ENCODE peak calls at places on chromosomes 1 and 21, in seven cellular contexts. I is fibroblast of lung; V is heart right ventricle; S is left lung; D is lung; B is spleen; O is CD8-positive, alpha-beta memory T cell. E is an unnamed sample.

GRCh38 chr1:16484931-16485330 is 29.2 kb downstream of the RNU1-1 start:
- DNase-seq in I (no peak), V (no peak), S (no peak), D (no peak), B (peak), O (no peak), E (no peak)

GRCh38 chr1:61253059-61253735 is 170.8 kb downstream of the NFIA start:
- DNase-seq in I (peak), V (peak), S (peak), D (peak), B (no peak), O (peak), E (no peak)

GRCh38 chr1:231338270-231339128 is at the start of gene SPRTN:
- DNase-seq in I (no peak), V (no peak), S (no peak), D (no peak), B (no peak), O (no peak), E (no peak)

GRCh38 chr1:67795179-67795916 is 37.9 kb downstream of the GNG12 start:
- DNase-seq in I (no peak), V (no peak), S (no peak), D (no peak), B (no peak), O (no peak), E (no peak)

GRCh38 chr1:155093938-155094621 is 15.4 kb downstream of the EFNA3 start:
- DNase-seq in I (peak), V (peak), S (no peak), D (no peak), B (no peak), O (no peak), E (no peak)

GRCh38 chr1:27399251-27399885 is 6.9 kb downstream of the GPR3 start:
- DNase-seq in I (no peak), V (no peak), S (no peak), D (no peak), B (no peak), O (no peak), E (no peak)

GRCh38 chr1:178172939-178173338 is 79.0 kb downstream of the RASAL2 start:
- DNase-seq in I (peak), V (no peak), S (no peak), D (no peak), B (no peak), O (no peak), E (no peak)

GRCh38 chr1:161307230-161307768 is 2.5 kb downstream of the MPZ start:
- DNase-seq in I (no peak), V (peak), S (no peak), D (no peak), B (peak), O (no peak), E (peak)

GRCh38 chr1:239858058-239858457 is 233.6 kb upstream of the FMN2 start:
- DNase-seq in I (peak), V (no peak), S (no peak), D (no peak), B (no peak), O (no peak), E (peak)

GRCh38 chr1:89261926-89262540 is 10.6 kb downstream of the GBP5 start:
- DNase-seq in I (peak), V (no peak), S (no peak), D (no peak), B (no peak), O (no peak), E (no peak)

GRCh38 chr1:209154916-209155315 is 428.6 kb upstream of the CAMK1G start:
- DNase-seq in I (no peak), V (no peak), S (no peak), D (no peak), B (no peak), O (no peak), E (no peak)

GRCh38 chr1:54854376-54855020 is 32.5 kb downstream of the DHCR24 start:
- DNase-seq in I (peak), V (no peak), S (no peak), D (no peak), B (no peak), O (no peak), E (no peak)

GRCh38 chr1:169003864-169004516 is 102.5 kb upstream of the ATP1B1 start:
- DNase-seq in I (peak), V (peak), S (peak), D (peak), B (no peak), O (no peak), E (no peak)

GRCh38 chr1:230778916-230779590 is 31.9 kb downstream of the CAPN9 start:
- DNase-seq in I (peak), V (no peak), S (no peak), D (no peak), B (no peak), O (no peak), E (peak)

GRCh38 chr1:5954964-5955363 is 37.3 kb downstream of the NPHP4 start:
- DNase-seq in I (no peak), V (no peak), S (no peak), D (no peak), B (no peak), O (no peak), E (no peak)

DNA sequence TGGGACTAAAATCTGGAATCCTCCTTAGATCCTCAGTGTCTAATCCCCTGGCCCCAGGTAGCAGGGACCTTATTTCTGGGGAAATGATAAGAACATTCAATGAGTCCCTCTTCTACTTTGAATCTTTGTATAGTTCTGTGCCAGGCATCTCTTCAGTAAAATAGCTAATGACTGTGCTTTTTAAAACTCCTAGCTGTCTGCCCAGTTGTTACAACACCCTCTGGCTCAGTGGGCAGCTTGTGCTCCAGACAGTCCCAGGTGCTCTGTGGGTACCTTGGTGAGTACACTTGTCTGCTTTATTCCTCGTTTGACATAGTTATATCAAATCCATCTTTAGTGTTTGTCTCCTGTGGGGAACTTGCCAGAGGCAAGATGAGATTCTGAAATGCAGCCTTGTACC is 18.0 kb downstream of the TGFB2 start:
- DNase-seq in I (no peak), V (no peak), S (no peak), D (no peak), B (no peak), O (no peak), E (no peak)
- H3K4me3 ChIP-seq in I (no peak), V (no peak), S (no peak), D (no peak), B (no peak), O (no peak), E (no peak)

GRCh38 chr1:2408859-2409276 is 3.5 kb downstream of the PEX10 start:
- DNase-seq in I (no peak), V (no peak), S (no peak), D (no peak), B (no peak), O (no peak), E (no peak)
- H3K4me3 ChIP-seq in I (no peak), V (peak), S (no peak), D (no peak), B (no peak), O (no peak), E (no peak)

DNA sequence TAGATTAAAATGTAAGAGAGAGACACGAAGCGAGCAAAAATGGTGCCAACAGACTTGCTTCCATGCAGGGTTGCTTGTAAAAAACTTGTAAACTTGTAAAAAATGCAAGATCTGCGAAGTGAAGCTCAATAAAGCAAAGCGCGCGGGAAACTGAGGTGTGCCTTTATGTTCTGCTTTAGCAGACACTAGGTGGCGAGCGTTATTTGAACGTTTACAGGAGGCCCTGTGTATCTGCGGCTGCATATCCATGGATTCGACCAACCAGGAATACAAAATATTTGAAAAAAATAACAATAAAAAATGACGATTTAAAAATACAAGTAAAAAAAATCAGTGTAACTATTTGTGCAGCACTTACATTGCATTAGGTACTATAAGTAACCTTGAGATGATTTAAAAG is 1.5 kb downstream of the UBE2G2 start:
- DNase-seq in I (peak), V (peak), S (no peak), D (no peak), B (no peak), O (no peak), E (no peak)
- H3K4me3 ChIP-seq in I (peak), V (peak), S (peak), D (no peak), B (peak), O (peak), E (peak)

DNA sequence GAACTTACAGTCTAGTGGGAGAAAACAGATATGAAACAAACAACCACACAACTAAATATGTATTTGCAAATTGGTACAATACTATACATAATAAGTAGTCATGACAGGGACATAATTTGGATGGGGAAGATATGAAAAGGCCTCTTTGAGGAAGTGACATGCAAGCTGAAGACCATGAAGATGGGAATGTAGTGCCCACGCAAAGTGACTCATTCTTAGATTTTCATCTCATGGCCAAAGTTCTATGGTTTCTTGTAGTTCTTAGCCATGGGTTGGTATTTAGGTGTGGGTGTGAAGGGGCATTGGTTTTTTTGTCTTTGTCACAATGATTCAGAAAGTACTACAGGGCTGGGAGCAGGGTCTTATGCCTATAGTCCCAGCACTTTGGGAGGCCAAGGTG is 105.4 kb upstream of the FAM78B start:
- DNase-seq in I (no peak), V (no peak), S (no peak), D (no peak), B (no peak), O (no peak), E (no peak)
- H3K4me3 ChIP-seq in I (no peak), V (no peak), S (no peak), D (no peak), B (no peak), O (no peak), E (no peak)

GRCh38 chr1:163472267-163472666 is 150.5 kb downstream of the NUF2 start:
- DNase-seq in I (peak), V (no peak), S (no peak), D (no peak), B (no peak), O (no peak), E (peak)
- H3K4me3 ChIP-seq in I (no peak), V (no peak), S (no peak), D (no peak), B (no peak), O (no peak), E (no peak)

GRCh38 chr1:3543076-3544049 is 67.9 kb downstream of the MEGF6 start:
- DNase-seq in I (peak), V (no peak), S (no peak), D (peak), B (no peak), O (no peak), E (no peak)

GRCh38 chr1:3542635-3543034 is 68.7 kb downstream of the MEGF6 start:
- DNase-seq in I (no peak), V (no peak), S (no peak), D (no peak), B (no peak), O (no peak), E (no peak)

GRCh38 chr1:3541465-3541864 is 69.8 kb downstream of the MEGF6 start:
- DNase-seq in I (no peak), V (no peak), S (no peak), D (no peak), B (no peak), O (no peak), E (no peak)

GRCh38 chr1:3540876-3541275 is 70.4 kb downstream of the MEGF6 start:
- DNase-seq in I (no peak), V (no peak), S (no peak), D (no peak), B (no peak), O (no peak), E (no peak)

DNA sequence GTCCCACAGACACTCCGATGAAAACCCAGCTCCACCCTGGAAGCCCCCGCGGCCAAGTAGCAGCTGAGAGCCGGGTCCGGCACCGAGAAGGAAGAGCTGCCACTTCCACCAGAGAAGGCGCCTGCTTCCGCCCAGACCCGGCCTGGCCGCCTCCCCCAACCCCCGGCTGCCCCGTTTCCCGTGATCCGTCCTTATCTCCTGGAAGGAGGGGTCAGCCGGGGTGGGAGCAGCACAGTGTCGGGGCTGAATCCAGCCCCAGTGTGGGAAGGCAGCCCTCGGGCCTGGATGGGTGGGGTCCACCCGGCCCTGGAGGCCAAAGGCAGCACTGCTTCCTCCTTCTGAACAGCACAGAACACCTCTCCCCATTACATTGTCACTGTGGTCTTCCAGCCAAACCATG is 69.4 kb downstream of the MEGF6 start:
- DNase-seq in I (no peak), V (no peak), S (no peak), D (no peak), B (no peak), O (no peak), E (no peak)
- H3K4me3 ChIP-seq in I (no peak), V (no peak), S (no peak), D (no peak), B (no peak), O (no peak), E (no peak)

GRCh38 chr1:234602334-234603220 is 7.4 kb downstream of the IRF2BP2 start:
- DNase-seq in I (peak), V (peak), S (no peak), D (no peak), B (no peak), O (no peak), E (peak)
- H3K4me3 ChIP-seq in I (peak), V (peak), S (peak), D (no peak), B (peak), O (peak), E (no peak)

DNA sequence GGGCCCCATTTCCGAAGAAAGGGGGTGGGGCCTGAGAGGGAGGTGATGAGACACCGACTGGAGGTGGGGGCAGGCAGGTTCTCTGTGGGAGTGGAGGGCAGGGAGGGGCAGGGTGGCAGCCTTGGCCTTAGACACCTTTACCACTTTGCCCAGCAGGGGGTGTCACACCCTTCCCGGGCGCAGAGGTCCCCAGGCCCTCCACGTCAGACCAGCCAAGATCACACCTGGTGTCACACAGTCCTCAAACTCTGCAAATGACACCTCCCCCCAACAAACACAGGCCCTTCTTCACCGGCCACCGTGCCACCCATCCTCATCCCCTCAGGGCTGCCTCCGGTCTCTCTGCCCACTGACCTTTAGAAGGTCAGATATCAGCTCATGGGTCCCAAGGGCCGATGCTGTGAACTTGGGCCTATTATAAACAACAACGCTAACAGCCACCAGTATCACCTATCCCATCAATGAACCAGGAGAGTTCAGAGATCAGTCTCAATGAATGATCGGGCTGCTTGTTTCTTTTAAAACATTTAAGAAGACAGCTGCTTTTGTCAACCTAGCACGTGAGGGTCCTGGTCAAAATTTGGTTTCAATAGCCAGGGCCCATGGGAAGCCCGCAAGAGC is 103.9 kb downstream of the CASZ1 start:
- DNase-seq in I (no peak), V (peak), S (peak), D (peak), B (peak), O (peak), E (peak)
- H3K4me3 ChIP-seq in I (no peak), V (peak), S (peak), D (peak), B (peak), O (no peak), E (no peak)

GRCh38 chr1:3092530-3092929 is 23.5 kb downstream of the PRDM16 start:
- DNase-seq in I (no peak), V (no peak), S (no peak), D (no peak), B (no peak), O (no peak), E (no peak)
- H3K4me3 ChIP-seq in I (no peak), V (no peak), S (no peak), D (no peak), B (no peak), O (no peak), E (no peak)

E was measured in HAP-1.